ENCODE peak calls at places on chromosomes 12 and 14, in nine cellular contexts. N is MM.1S, T is foreskin fibroblast, Y is GM12865, K is heart right ventricle, V is left ventricle myocardium inferior, I is lung, B is astrocyte of the spinal cord, E is DND-41. A is an unnamed sample.

GRCh38 chr12:119412811-119413794 is 78.6 kb downstream of the CCDC60 start:
- DNase-seq in N (peak; percentile 37), T (peak; percentile 5), Y (peak; percentile 79), K (peak; percentile 72), V (peak; percentile 50), I (peak; percentile 64), B (peak; percentile 56), E (peak; percentile 43), A (peak; percentile 55)

GRCh38 chr14:22011243-22011642 is 337.6 kb upstream of the OR4E1 start:
- DNase-seq in N (no peak), T (no peak), Y (no peak), K (no peak), V (no peak), I (no peak), B (no peak), E (no peak), A (no peak)

GRCh38 chr12:59407799-59408198 is 188.0 kb upstream of the SLC16A7 start:
- DNase-seq in N (no peak), T (no peak), Y (no peak), K (no peak), V (no peak), I (no peak), B (no peak), E (no peak), A (no peak)

GRCh38 chr12:109710747-109711595 is 2.7 kb upstream of the FAM222A start:
- DNase-seq in N (no peak), T (peak; percentile 76), Y (no peak), K (no peak), V (no peak), I (no peak), B (no peak), E (no peak), A (peak; percentile 52)

GRCh38 chr14:98633380-98633779 is 638.6 kb downstream of the BCL11B start:
- DNase-seq in N (no peak), T (no peak), Y (no peak), K (no peak), V (no peak), I (peak; percentile 16), B (peak; percentile 1), E (no peak), A (peak; percentile 11)

GRCh38 chr14:77014004-77014604 is 14.4 kb downstream of the IRF2BPL start:
- DNase-seq in N (no peak), T (no peak), Y (no peak), K (peak; percentile 80), V (peak; percentile 75), I (no peak), B (no peak), E (no peak), A (no peak)

GRCh38 chr12:70367268-70368141 is 1.4 kb downstream of the KCNMB4 start:
- DNase-seq in N (no peak), T (peak; percentile 15), Y (no peak), K (no peak), V (no peak), I (no peak), B (peak; percentile 32), E (no peak), A (no peak)

GRCh38 chr12:25866586-25867378 is 91.7 kb upstream of the RASSF8 start:
- DNase-seq in N (no peak), T (no peak), Y (no peak), K (no peak), V (no peak), I (no peak), B (no peak), E (no peak), A (no peak)

GRCh38 chr12:94714378-94714777 is 64.0 kb upstream of the TMCC3 start:
- DNase-seq in N (peak; percentile 47), T (peak; percentile 56), Y (no peak), K (no peak), V (no peak), I (no peak), B (peak; percentile 86), E (no peak), A (peak; percentile 87)

DNA sequence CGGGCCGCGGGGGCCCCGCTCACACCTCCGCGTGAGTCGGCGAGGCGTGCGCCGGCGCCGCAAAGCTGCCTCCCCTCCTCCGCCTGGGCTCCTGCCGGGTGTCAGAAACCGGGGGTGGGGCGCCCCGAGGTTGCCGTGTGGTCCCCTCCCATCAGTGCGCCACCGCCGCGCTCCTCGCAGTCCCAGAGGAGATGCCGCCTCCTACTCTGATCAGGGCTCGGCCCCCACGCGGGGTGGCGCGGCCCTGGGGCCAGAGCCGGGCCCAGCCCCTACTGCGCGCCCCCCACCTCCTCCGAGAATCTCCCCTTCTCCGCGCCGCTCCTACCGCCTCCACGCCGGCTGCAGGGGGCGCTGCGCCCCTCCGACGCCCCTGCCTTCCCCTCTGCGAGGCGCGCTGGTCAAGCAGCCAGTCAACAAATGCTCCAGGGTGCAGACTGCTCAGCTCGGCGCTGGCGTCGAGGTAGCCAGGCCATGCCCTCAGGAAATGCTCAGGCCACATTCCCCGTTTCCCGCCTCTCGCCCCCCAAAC is 467 bp upstream of the JAG2 start:
- DNase-seq in N (no peak), T (no peak), Y (peak; percentile 14), K (peak; percentile 46), V (no peak), I (no peak), B (no peak), E (no peak), A (peak; percentile 58)
- H3K4me3 ChIP-seq in N (no peak overlapping the region), T (no peak overlapping the region), Y (no peak overlapping the region), K (peak overlapping the region; percentile 44), V (peak overlapping the region; percentile 62), I (no peak overlapping the region), B (no peak overlapping the region), E (no peak overlapping the region), A (no peak overlapping the region)

GRCh38 chr14:86788229-86788628 is 1204.8 kb downstream of the GALC start:
- DNase-seq in N (no peak), T (no peak), Y (no peak), K (no peak), V (no peak), I (no peak), B (no peak), E (no peak), A (peak; percentile 32)

GRCh38 chr14:86794689-86795088 is 1198.3 kb downstream of the GALC start:
- DNase-seq in N (no peak), T (no peak), Y (no peak), K (no peak), V (no peak), I (no peak), B (no peak), E (no peak), A (no peak)

GRCh38 chr14:86787782-86788181 is 1205.2 kb downstream of the GALC start:
- DNase-seq in N (no peak), T (peak; percentile 30), Y (no peak), K (no peak), V (no peak), I (no peak), B (peak; percentile 34), E (peak; percentile 70), A (peak; percentile 22)

GRCh38 chr14:86796221-86797074 is 1196.5 kb downstream of the GALC start:
- DNase-seq in N (no peak), T (peak; percentile 44), Y (no peak), K (no peak), V (no peak), I (no peak), B (no peak), E (no peak), A (no peak)

GRCh38 chr14:86790408-86791364 is 1202.3 kb downstream of the GALC start:
- DNase-seq in N (no peak), T (no peak), Y (no peak), K (no peak), V (no peak), I (no peak), B (no peak), E (no peak), A (peak; percentile 40)
- TF ChIP-seq CTCF in N (no peak), T (no peak), Y (no peak), K (no peak), V (no peak), I (no peak), B (peak; percentile 11), E (peak; percentile 32), A (peak; percentile 26)

DNA sequence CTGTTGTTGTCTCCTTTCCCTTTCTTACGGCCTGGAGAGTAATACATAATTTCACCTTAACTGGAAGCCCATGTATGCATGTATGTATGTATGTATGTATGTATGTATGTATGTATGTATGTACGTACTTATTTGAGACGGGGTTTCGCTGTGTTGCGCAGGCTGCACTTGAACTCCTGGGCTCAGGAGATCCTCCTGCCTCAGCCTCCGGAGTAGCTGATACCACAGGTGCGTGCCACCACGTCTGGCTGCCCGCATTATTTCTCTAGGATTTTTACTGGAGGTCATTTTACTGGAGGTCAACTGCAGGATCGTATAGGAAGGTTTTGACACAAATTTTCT is 644 bp upstream of the OS9 start:
- DNase-seq in N (no peak), T (no peak), Y (no peak), K (no peak), V (no peak), I (no peak), B (no peak), E (no peak), A (peak; percentile 1)
- H3K4me3 ChIP-seq in N (peak overlapping the region; percentile 33), T (no peak overlapping the region), Y (peak overlapping the region; percentile 26), K (peak overlapping the region; percentile 77), V (peak overlapping the region; percentile 92), I (no peak overlapping the region), B (peak overlapping the region; percentile 9), E (peak overlapping the region; percentile 53), A (no peak overlapping the region)

GRCh38 chr12:54529581-54529980 is 19.8 kb upstream of the PDE1B start:
- DNase-seq in N (no peak), T (no peak), Y (no peak), K (no peak), V (no peak), I (no peak), B (no peak), E (no peak), A (no peak)

GRCh38 chr12:54525383-54525782 is 24.0 kb upstream of the PDE1B start:
- DNase-seq in N (no peak), T (no peak), Y (no peak), K (no peak), V (no peak), I (no peak), B (no peak), E (no peak), A (no peak)

GRCh38 chr12:54527631-54527929 is 21.8 kb upstream of the PDE1B start:
- DNase-seq in N (no peak), T (no peak), Y (no peak), K (no peak), V (no peak), I (no peak), B (no peak), E (no peak), A (no peak)

GRCh38 chr12:54523637-54524036 is 25.8 kb upstream of the PDE1B start:
- DNase-seq in N (no peak), T (no peak), Y (no peak), K (no peak), V (no peak), I (no peak), B (no peak), E (no peak), A (peak; percentile 67)

DNA sequence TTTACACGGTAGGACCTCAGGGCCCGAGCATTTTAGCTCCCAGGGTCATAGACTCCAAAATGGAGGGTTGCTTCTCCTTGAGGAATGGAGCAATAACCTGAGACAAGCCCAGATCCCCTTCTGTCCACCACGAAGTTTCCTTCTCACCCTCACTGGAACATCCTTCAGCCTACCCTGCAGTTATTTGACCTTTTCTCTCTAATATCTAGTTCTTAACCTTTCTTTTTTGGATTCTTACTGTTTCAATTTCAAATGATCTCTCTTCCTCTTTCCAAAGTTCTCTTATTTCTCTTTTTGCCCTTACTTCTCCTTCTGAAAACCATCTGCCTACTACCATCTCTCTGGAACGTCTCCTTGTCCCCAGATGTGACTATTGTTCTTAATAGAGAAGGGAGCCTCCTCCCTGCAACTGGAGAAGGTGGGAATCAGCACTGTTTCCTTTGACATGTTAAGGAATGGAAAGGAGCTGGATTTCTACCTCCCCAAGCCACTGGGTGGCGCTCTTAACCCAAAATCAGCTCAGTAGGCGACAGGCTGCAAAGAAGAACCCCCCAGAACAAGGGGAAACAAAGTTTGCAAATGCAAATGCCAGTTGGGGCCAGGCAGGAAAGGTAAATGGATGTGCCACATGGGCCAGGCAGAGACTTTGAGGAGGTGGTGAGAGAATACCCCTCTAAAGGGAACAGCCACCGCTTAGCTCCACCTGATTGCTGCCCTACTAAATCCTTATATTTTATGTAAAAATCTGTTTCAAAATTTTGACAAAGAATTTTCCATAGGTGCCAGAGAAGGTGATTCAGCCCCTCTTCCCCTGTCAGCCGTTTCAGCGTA is 22.4 kb upstream of the PDE1B start:
- DNase-seq in N (peak; percentile 12), T (no peak), Y (peak; percentile 28), K (peak; percentile 28), V (peak; percentile 21), I (no peak), B (peak; percentile 3), E (peak; percentile 42), A (peak; percentile 56)
- TF ChIP-seq CTCF in N (peak; percentile 60), T (peak; percentile 41), Y (peak; percentile 63), K (peak; percentile 58), V (peak; percentile 65), I (no peak), B (peak; percentile 59), E (peak; percentile 70), A (peak; percentile 67)